ENCODE peak calls at places on chromosomes 13 and 19, in ten cellular contexts. One of them, this sample, is unnamed. For H3K9me3, the result is how much of the 10 kb centered on the place peaks cover.

GRCh38 chr19:30154410-30154809 is 212.4 kb downstream of the URI1 start:
- DNase-seq in psoas muscle: no peak
- DNase-seq in mucosa of descending colon: no peak
- DNase-seq in breast epithelium: no peak
- DNase-seq in aorta: no peak
- DNase-seq in CD8-positive, alpha-beta memory T cell: no peak
- DNase-seq in WERI-Rb-1: no peak
- DNase-seq in effector memory CD4-positive, alpha-beta T cell: no peak
- DNase-seq in upper lobe of right lung: no peak
- DNase-seq in BE2C: no peak
- DNase-seq in this sample: no peak

GRCh38 chr19:52923782-52924593 is 760 bp upstream of the ZNF888 start:
- DNase-seq in psoas muscle: peak
- DNase-seq in mucosa of descending colon: peak
- DNase-seq in breast epithelium: no peak
- DNase-seq in aorta: peak
- DNase-seq in CD8-positive, alpha-beta memory T cell: no peak
- DNase-seq in WERI-Rb-1: peak
- DNase-seq in effector memory CD4-positive, alpha-beta T cell: no peak
- DNase-seq in upper lobe of right lung: peak
- DNase-seq in BE2C: no peak
- DNase-seq in this sample: peak

GRCh38 chr19:51719251-51719901 is 4.4 kb downstream of the HAS1 start:
- DNase-seq in psoas muscle: no peak
- DNase-seq in mucosa of descending colon: no peak
- DNase-seq in breast epithelium: no peak
- DNase-seq in aorta: no peak
- DNase-seq in CD8-positive, alpha-beta memory T cell: no peak
- DNase-seq in WERI-Rb-1: no peak
- DNase-seq in effector memory CD4-positive, alpha-beta T cell: no peak
- DNase-seq in upper lobe of right lung: no peak
- DNase-seq in BE2C: no peak
- DNase-seq in this sample: peak

GRCh38 chr13:94331281-94331680 is 148.2 kb downstream of the DCT start:
- DNase-seq in psoas muscle: no peak
- DNase-seq in mucosa of descending colon: no peak
- DNase-seq in breast epithelium: no peak
- DNase-seq in aorta: no peak
- DNase-seq in CD8-positive, alpha-beta memory T cell: no peak
- DNase-seq in WERI-Rb-1: peak
- DNase-seq in effector memory CD4-positive, alpha-beta T cell: no peak
- DNase-seq in upper lobe of right lung: no peak
- DNase-seq in BE2C: no peak
- DNase-seq in this sample: no peak

GRCh38 chr13:106496072-106496997 is 39.1 kb downstream of the EFNB2 start:
- DNase-seq in psoas muscle: no peak
- DNase-seq in mucosa of descending colon: no peak
- DNase-seq in breast epithelium: no peak
- DNase-seq in aorta: no peak
- DNase-seq in CD8-positive, alpha-beta memory T cell: no peak
- DNase-seq in WERI-Rb-1: no peak
- DNase-seq in effector memory CD4-positive, alpha-beta T cell: no peak
- DNase-seq in upper lobe of right lung: no peak
- DNase-seq in BE2C: no peak
- DNase-seq in this sample: no peak

GRCh38 chr13:31234729-31235128 is 35.0 kb downstream of the B3GLCT start:
- DNase-seq in psoas muscle: no peak
- DNase-seq in mucosa of descending colon: no peak
- DNase-seq in breast epithelium: no peak
- DNase-seq in aorta: no peak
- DNase-seq in CD8-positive, alpha-beta memory T cell: no peak
- DNase-seq in WERI-Rb-1: no peak
- DNase-seq in effector memory CD4-positive, alpha-beta T cell: no peak
- DNase-seq in upper lobe of right lung: no peak
- DNase-seq in BE2C: peak
- DNase-seq in this sample: no peak

GRCh38 chr13:31761951-31762350 is 22.6 kb downstream of the RXFP2 start:
- DNase-seq in psoas muscle: no peak
- DNase-seq in mucosa of descending colon: no peak
- DNase-seq in breast epithelium: no peak
- DNase-seq in aorta: no peak
- DNase-seq in CD8-positive, alpha-beta memory T cell: no peak
- DNase-seq in WERI-Rb-1: no peak
- DNase-seq in effector memory CD4-positive, alpha-beta T cell: no peak
- DNase-seq in upper lobe of right lung: no peak
- DNase-seq in BE2C: no peak
- DNase-seq in this sample: no peak

GRCh38 chr13:95185851-95186250 is 115.4 kb downstream of the ABCC4 start:
- DNase-seq in psoas muscle: no peak
- DNase-seq in mucosa of descending colon: no peak
- DNase-seq in breast epithelium: no peak
- DNase-seq in aorta: no peak
- DNase-seq in CD8-positive, alpha-beta memory T cell: peak
- DNase-seq in WERI-Rb-1: no peak
- DNase-seq in effector memory CD4-positive, alpha-beta T cell: peak
- DNase-seq in upper lobe of right lung: no peak
- DNase-seq in BE2C: no peak
- DNase-seq in this sample: no peak

GRCh38 chr19:18533058-18533457 is 10.3 kb downstream of the FKBP8 start:
- DNase-seq in psoas muscle: no peak
- DNase-seq in mucosa of descending colon: no peak
- DNase-seq in breast epithelium: no peak
- DNase-seq in aorta: no peak
- DNase-seq in CD8-positive, alpha-beta memory T cell: no peak
- DNase-seq in WERI-Rb-1: no peak
- DNase-seq in effector memory CD4-positive, alpha-beta T cell: no peak
- DNase-seq in upper lobe of right lung: no peak
- DNase-seq in BE2C: no peak
- DNase-seq in this sample: no peak

GRCh38 chr13:95246292-95247082 is 54.8 kb downstream of the ABCC4 start:
- DNase-seq in psoas muscle: no peak
- DNase-seq in mucosa of descending colon: no peak
- DNase-seq in breast epithelium: no peak
- DNase-seq in aorta: no peak
- DNase-seq in CD8-positive, alpha-beta memory T cell: no peak
- DNase-seq in WERI-Rb-1: peak
- DNase-seq in effector memory CD4-positive, alpha-beta T cell: no peak
- DNase-seq in upper lobe of right lung: no peak
- DNase-seq in BE2C: no peak
- DNase-seq in this sample: no peak

GRCh38 chr19:2171349-2172145 is 7.8 kb downstream of the DOT1L start:
- DNase-seq in psoas muscle: no peak
- DNase-seq in mucosa of descending colon: peak
- DNase-seq in breast epithelium: no peak
- DNase-seq in aorta: no peak
- DNase-seq in CD8-positive, alpha-beta memory T cell: peak
- DNase-seq in WERI-Rb-1: peak
- DNase-seq in effector memory CD4-positive, alpha-beta T cell: peak
- DNase-seq in upper lobe of right lung: no peak
- DNase-seq in BE2C: peak
- DNase-seq in this sample: peak

GRCh38 chr19:8893419-8893818 is 61.2 kb downstream of the MBD3L1 start:
- DNase-seq in psoas muscle: no peak
- DNase-seq in mucosa of descending colon: no peak
- DNase-seq in breast epithelium: no peak
- DNase-seq in aorta: no peak
- DNase-seq in CD8-positive, alpha-beta memory T cell: no peak
- DNase-seq in WERI-Rb-1: no peak
- DNase-seq in effector memory CD4-positive, alpha-beta T cell: no peak
- DNase-seq in upper lobe of right lung: no peak
- DNase-seq in BE2C: no peak
- DNase-seq in this sample: no peak
- H3K9me3 ChIP-seq in psoas muscle: under half
- H3K9me3 ChIP-seq in mucosa of descending colon: under half
- H3K9me3 ChIP-seq in breast epithelium: under half
- H3K9me3 ChIP-seq in aorta: under half
- H3K9me3 ChIP-seq in CD8-positive, alpha-beta memory T cell: under half
- H3K9me3 ChIP-seq in WERI-Rb-1: under half
- H3K9me3 ChIP-seq in effector memory CD4-positive, alpha-beta T cell: under half
- H3K9me3 ChIP-seq in upper lobe of right lung: under half
- H3K9me3 ChIP-seq in BE2C: under half
- H3K9me3 ChIP-seq in this sample: under half

DNA sequence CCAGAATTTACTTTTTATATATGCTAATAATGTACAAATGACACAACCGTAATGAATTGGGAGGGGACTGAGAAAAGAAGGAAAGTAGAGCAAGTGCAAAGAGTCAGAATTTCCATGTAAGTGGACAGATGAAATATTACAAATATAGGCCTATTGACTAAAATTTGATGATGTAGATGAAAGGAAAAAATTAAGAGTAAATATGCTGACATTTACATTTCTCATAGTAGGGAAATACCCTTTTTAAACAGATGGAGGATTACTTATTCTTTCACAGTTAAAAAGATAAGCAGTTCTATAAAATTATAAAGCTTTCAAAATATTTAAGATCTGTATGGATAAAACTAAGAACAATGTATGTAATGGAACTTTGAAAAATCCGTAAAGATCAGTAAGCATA is 185.4 kb downstream of the NBEA start:
- DNase-seq in psoas muscle: no peak
- DNase-seq in mucosa of descending colon: no peak
- DNase-seq in breast epithelium: no peak
- DNase-seq in aorta: no peak
- DNase-seq in CD8-positive, alpha-beta memory T cell: no peak
- DNase-seq in WERI-Rb-1: no peak
- DNase-seq in effector memory CD4-positive, alpha-beta T cell: no peak
- DNase-seq in upper lobe of right lung: no peak
- DNase-seq in BE2C: no peak
- DNase-seq in this sample: no peak
- H3K4me3 ChIP-seq in psoas muscle: no peak
- H3K4me3 ChIP-seq in mucosa of descending colon: no peak
- H3K4me3 ChIP-seq in breast epithelium: no peak
- H3K4me3 ChIP-seq in aorta: no peak
- H3K4me3 ChIP-seq in CD8-positive, alpha-beta memory T cell: no peak
- H3K4me3 ChIP-seq in WERI-Rb-1: no peak
- H3K4me3 ChIP-seq in effector memory CD4-positive, alpha-beta T cell: no peak
- H3K4me3 ChIP-seq in upper lobe of right lung: no peak
- H3K4me3 ChIP-seq in BE2C: no peak
- H3K4me3 ChIP-seq in this sample: no peak

GRCh38 chr19:21321134-21321533 is 8.1 kb downstream of the ZNF708 start:
- DNase-seq in psoas muscle: no peak
- DNase-seq in mucosa of descending colon: no peak
- DNase-seq in breast epithelium: no peak
- DNase-seq in aorta: no peak
- DNase-seq in CD8-positive, alpha-beta memory T cell: no peak
- DNase-seq in WERI-Rb-1: no peak
- DNase-seq in effector memory CD4-positive, alpha-beta T cell: no peak
- DNase-seq in upper lobe of right lung: no peak
- DNase-seq in BE2C: no peak
- DNase-seq in this sample: no peak
- H3K9me3 ChIP-seq in psoas muscle: under half
- H3K9me3 ChIP-seq in mucosa of descending colon: under half
- H3K9me3 ChIP-seq in breast epithelium: under half
- H3K9me3 ChIP-seq in aorta: under half
- H3K9me3 ChIP-seq in CD8-positive, alpha-beta memory T cell: under half
- H3K9me3 ChIP-seq in WERI-Rb-1: under half
- H3K9me3 ChIP-seq in effector memory CD4-positive, alpha-beta T cell: under half
- H3K9me3 ChIP-seq in upper lobe of right lung: under half
- H3K9me3 ChIP-seq in BE2C: under half
- H3K9me3 ChIP-seq in this sample: under half

GRCh38 chr13:45337395-45337794 is 3.6 kb downstream of the TPT1 start:
- DNase-seq in psoas muscle: no peak
- DNase-seq in mucosa of descending colon: no peak
- DNase-seq in breast epithelium: no peak
- DNase-seq in aorta: no peak
- DNase-seq in CD8-positive, alpha-beta memory T cell: no peak
- DNase-seq in WERI-Rb-1: no peak
- DNase-seq in effector memory CD4-positive, alpha-beta T cell: no peak
- DNase-seq in upper lobe of right lung: no peak
- DNase-seq in BE2C: no peak
- DNase-seq in this sample: no peak

GRCh38 chr13:45339867-45340266 is 1.1 kb downstream of the TPT1 start:
- DNase-seq in psoas muscle: no peak
- DNase-seq in mucosa of descending colon: no peak
- DNase-seq in breast epithelium: no peak
- DNase-seq in aorta: no peak
- DNase-seq in CD8-positive, alpha-beta memory T cell: peak
- DNase-seq in WERI-Rb-1: no peak
- DNase-seq in effector memory CD4-positive, alpha-beta T cell: no peak
- DNase-seq in upper lobe of right lung: no peak
- DNase-seq in BE2C: no peak
- DNase-seq in this sample: no peak

GRCh38 chr13:45339399-45339798 is 1.6 kb downstream of the TPT1 start:
- DNase-seq in psoas muscle: no peak
- DNase-seq in mucosa of descending colon: no peak
- DNase-seq in breast epithelium: no peak
- DNase-seq in aorta: no peak
- DNase-seq in CD8-positive, alpha-beta memory T cell: no peak
- DNase-seq in WERI-Rb-1: no peak
- DNase-seq in effector memory CD4-positive, alpha-beta T cell: no peak
- DNase-seq in upper lobe of right lung: no peak
- DNase-seq in BE2C: no peak
- DNase-seq in this sample: no peak

GRCh38 chr13:45336025-45336800 is 4.8 kb downstream of the TPT1 start:
- DNase-seq in psoas muscle: no peak
- DNase-seq in mucosa of descending colon: no peak
- DNase-seq in breast epithelium: no peak
- DNase-seq in aorta: no peak
- DNase-seq in CD8-positive, alpha-beta memory T cell: no peak
- DNase-seq in WERI-Rb-1: no peak
- DNase-seq in effector memory CD4-positive, alpha-beta T cell: no peak
- DNase-seq in upper lobe of right lung: no peak
- DNase-seq in BE2C: no peak
- DNase-seq in this sample: no peak

GRCh38 chr13:45337803-45338202 is 3.2 kb downstream of the TPT1 start:
- DNase-seq in psoas muscle: no peak
- DNase-seq in mucosa of descending colon: no peak
- DNase-seq in breast epithelium: no peak
- DNase-seq in aorta: no peak
- DNase-seq in CD8-positive, alpha-beta memory T cell: no peak
- DNase-seq in WERI-Rb-1: no peak
- DNase-seq in effector memory CD4-positive, alpha-beta T cell: no peak
- DNase-seq in upper lobe of right lung: no peak
- DNase-seq in BE2C: no peak
- DNase-seq in this sample: no peak
- H3K4me3 ChIP-seq in psoas muscle: peak
- H3K4me3 ChIP-seq in mucosa of descending colon: no peak
- H3K4me3 ChIP-seq in breast epithelium: no peak
- H3K4me3 ChIP-seq in aorta: no peak
- H3K4me3 ChIP-seq in CD8-positive, alpha-beta memory T cell: no peak
- H3K4me3 ChIP-seq in WERI-Rb-1: no peak
- H3K4me3 ChIP-seq in effector memory CD4-positive, alpha-beta T cell: no peak
- H3K4me3 ChIP-seq in upper lobe of right lung: peak
- H3K4me3 ChIP-seq in BE2C: no peak
- H3K4me3 ChIP-seq in this sample: no peak